ENCODE peak calls at places on chromosomes 11 and 22, in four cellular contexts. Y is lower leg skin, Z is tibial nerve, O is body of pancreas. P is an unnamed sample.

GRCh38 chr11:1299621-1300020 is 9.8 kb downstream of the TOLLIP start:
- DNase-seq in Y (peak), Z (no peak), O (peak), P (peak)

GRCh38 chr22:23279781-23280180 is 99.5 kb downstream of the BCR start:
- DNase-seq in Y (peak), Z (no peak), O (no peak), P (no peak)

GRCh38 chr11:33997473-33998347 is 53.8 kb upstream of the CAPRIN1 start:
- DNase-seq in Y (no peak), Z (no peak), O (no peak), P (no peak)

GRCh38 chr22:46051646-46052045 is 74.7 kb upstream of the WNT7B start:
- DNase-seq in Y (peak), Z (peak), O (peak), P (peak)

GRCh38 chr11:120186799-120187591 is 23.8 kb upstream of the OAF start:
- DNase-seq in Y (peak), Z (no peak), O (peak), P (peak)

GRCh38 chr11:76918941-76919386 is 58.2 kb downstream of the ACER3 start:
- DNase-seq in Y (no peak), Z (no peak), O (peak), P (no peak)

GRCh38 chr11:86664930-86665329 is 7.5 kb downstream of the ME3 start:
- DNase-seq in Y (no peak), Z (no peak), O (no peak), P (no peak)

GRCh38 chr22:30855677-30856518 is 112.7 kb downstream of the MORC2 start:
- DNase-seq in Y (peak), Z (no peak), O (no peak), P (peak)

GRCh38 chr22:17097062-17097461 is 12.3 kb downstream of the IL17RA start:
- DNase-seq in Y (no peak), Z (no peak), O (no peak), P (no peak)

GRCh38 chr11:107683807-107684206 is 28.0 kb downstream of the SLN start:
- DNase-seq in Y (no peak), Z (no peak), O (no peak), P (no peak)

GRCh38 chr11:62487698-62488551 is 58.7 kb downstream of the AHNAK start:
- DNase-seq in Y (no peak), Z (peak), O (no peak), P (no peak)

GRCh38 chr11:45463541-45463940 is 177.4 kb upstream of the SYT13 start:
- DNase-seq in Y (no peak), Z (no peak), O (no peak), P (no peak)

GRCh38 chr11:95413021-95413420 is 182.0 kb upstream of the SESN3 start:
- DNase-seq in Y (no peak), Z (no peak), O (no peak), P (no peak)

GRCh38 chr11:13118194-13118593 is 109.1 kb downstream of the RASSF10 start:
- DNase-seq in Y (no peak), Z (no peak), O (no peak), P (no peak)

GRCh38 chr11:96122601-96123044 is 198.7 kb upstream of the MTMR2 start:
- DNase-seq in Y (no peak), Z (no peak), O (no peak), P (no peak)

GRCh38 chr11:63663809-63664208 is 7.4 kb downstream of the ATL3 start:
- DNase-seq in Y (no peak), Z (no peak), O (no peak), P (no peak)

GRCh38 chr11:122784325-122785155 is 53.8 kb upstream of the CRTAM start:
- DNase-seq in Y (no peak), Z (peak), O (peak), P (no peak)

GRCh38 chr11:3164540-3165151 is 464 bp downstream of the OSBPL5 start:
- DNase-seq in Y (no peak), Z (peak), O (peak), P (peak)

GRCh38 chr22:49687786-49688515 is 139.7 kb downstream of the BRD1 start:
- DNase-seq in Y (peak), Z (no peak), O (no peak), P (peak)

GRCh38 chr11:109208116-109208515 is 213.9 kb upstream of the C11orf87 start:
- DNase-seq in Y (no peak), Z (no peak), O (no peak), P (no peak)

GRCh38 chr11:5234390-5234834 is at the start of gene HBD:
- DNase-seq in Y (no peak), Z (no peak), O (no peak), P (no peak)

GRCh38 chr11:58318532-58318931 is 40.3 kb downstream of the OR5B17 start:
- DNase-seq in Y (no peak), Z (no peak), O (no peak), P (no peak)

GRCh38 chr22:26579331-26579886 is 10.5 kb downstream of the TPST2 start:
- DNase-seq in Y (no peak), Z (no peak), O (no peak), P (no peak)

GRCh38 chr22:41411021-41411851 is 29.5 kb downstream of the TEF start:
- DNase-seq in Y (no peak), Z (no peak), O (peak), P (no peak)
- TF ChIP-seq POLR2A in Y (no peak), Z (peak), O (no peak), P (no peak)

GRCh38 chr11:68040121-68040956 is 1.5 kb downstream of the TCIRG1 start:
- DNase-seq in Y (no peak), Z (peak), O (peak), P (peak)
- TF ChIP-seq POLR2A in Y (no peak), Z (peak), O (peak), P (no peak)

GRCh38 chr22:36856121-36856791 is 4.5 kb upstream of the NCF4 start:
- DNase-seq in Y (peak), Z (peak), O (peak), P (peak)
- TF ChIP-seq POLR2A in Y (no peak), Z (no peak), O (no peak), P (no peak)

GRCh38 chr11:124801636-124802312 is 1.6 kb upstream of the MSANTD2 start:
- DNase-seq in Y (no peak), Z (no peak), O (no peak), P (no peak)

GRCh38 chr11:124799384-124800225 is 601 bp downstream of the MSANTD2 start:
- DNase-seq in Y (peak), Z (no peak), O (peak), P (no peak)

GRCh38 chr11:124801014-124801413 is 808 bp upstream of the MSANTD2 start:
- DNase-seq in Y (no peak), Z (no peak), O (no peak), P (no peak)

GRCh38 chr11:124798991-124799383 is 1.2 kb downstream of the MSANTD2 start:
- DNase-seq in Y (no peak), Z (no peak), O (no peak), P (no peak)

DNA sequence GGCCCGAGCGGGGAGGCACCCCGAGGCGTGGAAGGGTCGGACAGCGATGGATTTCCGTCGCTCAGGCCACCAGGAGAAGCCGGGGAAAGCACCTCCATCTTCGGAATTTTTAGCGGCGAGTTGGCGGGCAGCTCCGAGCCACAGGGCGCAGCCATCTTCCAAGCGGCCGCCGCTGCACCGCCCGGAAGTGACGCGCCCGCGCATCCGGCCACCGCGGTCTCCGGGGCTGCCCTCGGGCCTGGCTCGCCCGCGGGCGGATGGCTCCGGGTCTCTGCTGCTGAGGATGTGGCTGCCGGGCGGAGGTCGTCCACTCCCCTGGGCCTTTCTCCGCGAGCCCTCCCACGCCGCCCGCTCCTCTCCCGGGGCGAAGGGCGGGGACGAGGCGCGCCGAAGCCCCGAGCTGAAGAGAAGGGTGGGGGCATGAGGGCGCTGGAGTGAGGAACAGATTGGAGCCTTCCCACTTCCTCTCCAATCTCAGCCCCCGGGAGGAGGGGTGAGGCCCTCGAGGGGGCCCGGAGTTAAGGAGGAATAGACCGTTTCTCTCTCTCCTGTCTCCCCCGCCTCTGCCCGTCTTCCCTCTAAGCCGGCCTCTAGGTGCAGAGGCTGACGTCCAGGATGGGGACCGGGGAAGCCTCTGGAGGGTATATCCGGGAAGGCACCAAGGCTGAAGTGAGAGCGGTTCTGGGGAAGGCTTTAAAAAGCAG is at the start of gene MSANTD2:
- DNase-seq in Y (peak), Z (peak), O (peak), P (peak)
- TF ChIP-seq POLR2A in Y (peak), Z (peak), O (peak), P (peak)

P was measured in suprapubic skin.